ENCODE peak calls at places on chromosomes 16 and 17, in eight cellular contexts. Q is sigmoid colon, L is A549, G is ovary, O is transverse colon, X is heart left ventricle, F is uterus, H is prostate gland. S is an unnamed sample.
A peak's percentile ranks its signal among the peaks of the same experiment; 100 is the strongest.

GRCh38 chr16:11310997-11311561 is 29.9 kb upstream of the PRM1 start:
- DNase-seq in Q (no peak), L (no peak), G (no peak), O (no peak), X (no peak), F (no peak), H (no peak), S (no peak)

GRCh38 chr16:53561101-53561888 is 58.3 kb upstream of the AKTIP start:
- DNase-seq in Q (no peak), L (no peak), G (no peak), O (no peak), X (no peak), F (no peak), H (no peak), S (no peak)

GRCh38 chr16:66335704-66336329 is 30.7 kb upstream of the CDH5 start:
- DNase-seq in Q (no peak), L (no peak), G (peak; percentile 60), O (peak; percentile 18), X (peak; percentile 63), F (no peak), H (no peak), S (no peak)

GRCh38 chr16:46833465-46833810 is 2.5 kb upstream of the C16orf87 start:
- DNase-seq in Q (no peak), L (no peak), G (no peak), O (no peak), X (no peak), F (no peak), H (no peak), S (no peak)

GRCh38 chr17:17837966-17838962 is 1.5 kb upstream of the SREBF1 start:
- DNase-seq in Q (no peak), L (peak; percentile 85), G (peak; percentile 55), O (peak; percentile 64), X (peak; percentile 78), F (peak; percentile 63), H (peak; percentile 72), S (no peak)

GRCh38 chr16:87123356-87124001 is 193.7 kb downstream of the C16orf95 start:
- DNase-seq in Q (peak; percentile 24), L (no peak), G (no peak), O (no peak), X (no peak), F (no peak), H (no peak), S (no peak)

GRCh38 chr16:65704866-65705265 is 583.0 kb upstream of the CDH11 start:
- DNase-seq in Q (no peak), L (no peak), G (no peak), O (no peak), X (no peak), F (no peak), H (no peak), S (no peak)

GRCh38 chr16:21185659-21186325 is 25.6 kb downstream of the ZP2 start:
- DNase-seq in Q (no peak), L (no peak), G (no peak), O (peak; percentile 21), X (no peak), F (no peak), H (no peak), S (no peak)

GRCh38 chr17:13544292-13544691 is 57.4 kb downstream of the HS3ST3A1 start:
- DNase-seq in Q (peak; percentile 89), L (peak; percentile 20), G (peak; percentile 74), O (peak; percentile 13), X (peak; percentile 45), F (peak; percentile 62), H (peak; percentile 25), S (peak; percentile 38)

GRCh38 chr16:80573700-80574120 is 32.9 kb downstream of the DYNLRB2 start:
- DNase-seq in Q (no peak), L (no peak), G (no peak), O (no peak), X (no peak), F (no peak), H (no peak), S (no peak)

GRCh38 chr16:80564394-80564793 is 23.6 kb downstream of the DYNLRB2 start:
- DNase-seq in Q (no peak), L (no peak), G (no peak), O (no peak), X (no peak), F (no peak), H (no peak), S (no peak)

GRCh38 chr16:80569440-80570105 is 28.8 kb downstream of the DYNLRB2 start:
- DNase-seq in Q (no peak), L (peak; percentile 8), G (no peak), O (no peak), X (no peak), F (no peak), H (no peak), S (no peak)

DNA sequence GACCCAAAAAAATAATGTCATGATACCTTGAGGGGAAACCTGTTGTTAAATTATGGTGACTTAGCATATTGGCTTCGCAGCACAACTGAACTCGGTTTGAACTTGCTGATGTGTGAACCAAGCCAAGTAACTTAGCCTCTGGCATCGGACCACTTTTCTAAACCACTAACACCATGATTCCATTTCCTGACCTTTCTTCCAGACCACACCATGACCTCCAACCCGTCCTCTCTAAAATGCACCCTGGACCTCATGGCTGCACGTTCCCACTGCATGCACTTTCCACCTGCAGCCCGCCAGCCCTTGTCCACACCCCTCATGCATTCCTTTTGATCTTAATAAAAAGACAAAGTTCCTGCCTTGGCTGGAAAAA is 29.3 kb downstream of the DYNLRB2 start:
- DNase-seq in Q (no peak), L (peak; percentile 4), G (no peak), O (no peak), X (no peak), F (no peak), H (no peak), S (no peak)
- H3K4me3 ChIP-seq in Q (no peak overlapping the region), L (no peak overlapping the region), G (no peak overlapping the region), O (no peak overlapping the region), X (no peak overlapping the region), F (no peak overlapping the region), H (no peak overlapping the region), S (no peak overlapping the region)

GRCh38 chr17:59155439-59156177 is at the start of gene PRR11:
- DNase-seq in Q (peak; percentile 98), L (no peak), G (peak; percentile 89), O (peak; percentile 95), X (peak; percentile 96), F (no peak), H (peak; percentile 99), S (peak; percentile 98)
- TF ChIP-seq POLR2A in Q (no peak), L (no peak), G (no peak), O (no peak), X (peak; percentile 7), F (no peak), H (no peak), S (no peak)

GRCh38 chr16:28537076-28537475 is 1.7 kb downstream of the NUPR1 start:
- DNase-seq in Q (no peak), L (no peak), G (no peak), O (no peak), X (no peak), F (no peak), H (peak; percentile 76), S (no peak)
- H3K27ac ChIP-seq in Q (peak overlapping the region; percentile 97), L (no peak overlapping the region), G (no peak overlapping the region), O (peak overlapping the region; percentile 91), X (no peak overlapping the region), F (peak overlapping the region; percentile 98), H (peak overlapping the region; percentile 94), S (peak overlapping the region; percentile 99)

DNA sequence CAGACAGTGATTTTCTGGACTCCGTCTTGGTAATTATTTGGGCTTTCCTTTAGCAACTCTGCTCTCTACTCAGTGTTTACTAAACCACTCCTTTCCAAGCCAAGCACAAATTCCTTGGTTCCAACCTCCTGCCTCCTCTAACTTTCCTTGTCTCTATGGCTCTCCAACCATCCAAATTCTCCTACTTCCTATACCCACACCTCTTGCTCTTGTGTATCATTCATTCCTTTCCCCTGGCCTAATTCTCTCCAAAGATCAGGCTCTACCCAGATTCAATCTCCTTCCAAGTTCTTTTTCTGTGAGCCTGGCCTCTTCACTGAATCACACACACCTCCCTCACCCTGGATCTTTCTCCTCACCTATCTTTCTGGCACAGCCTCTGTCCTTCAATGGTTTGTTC is 1.1 kb downstream of the NEURL4 start:
- DNase-seq in Q (no peak), L (no peak), G (no peak), O (no peak), X (no peak), F (no peak), H (no peak), S (no peak)
- H3K4me3 ChIP-seq in Q (no peak overlapping the region), L (peak overlapping the region; percentile 81), G (no peak overlapping the region), O (no peak overlapping the region), X (peak overlapping the region; percentile 92), F (no peak overlapping the region), H (peak overlapping the region; percentile 87), S (peak overlapping the region; percentile 86)

GRCh38 chr17:78127240-78127887 is 1.2 kb downstream of the TMC6 start:
- DNase-seq in Q (peak; percentile 88), L (no peak), G (no peak), O (peak; percentile 75), X (peak; percentile 85), F (no peak), H (no peak), S (peak; percentile 68)
- TF ChIP-seq POLR2A in Q (peak; percentile 26), L (no peak), G (no peak), O (peak; percentile 47), X (no peak), F (no peak), H (no peak), S (no peak)

DNA sequence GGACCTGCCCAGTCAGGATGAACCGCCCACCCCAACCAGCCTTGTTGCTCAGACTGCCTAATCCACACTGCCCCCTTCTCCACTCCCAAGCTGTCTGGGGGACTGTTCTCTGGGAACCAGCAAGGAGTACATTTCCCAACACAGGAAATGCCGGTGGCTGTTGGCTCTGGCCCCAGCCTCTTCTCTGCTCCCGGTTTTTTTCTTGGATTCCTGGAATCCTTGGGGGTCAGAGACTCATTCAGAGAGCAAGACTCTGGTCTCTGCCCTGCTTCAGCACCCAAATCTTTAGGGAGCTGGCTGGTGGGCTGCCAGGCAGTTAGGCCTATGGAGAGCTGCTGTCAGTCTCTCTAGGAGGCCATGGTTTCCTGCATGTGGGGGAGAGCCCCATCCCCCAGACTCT is 10.8 kb upstream of the MTMR4 start:
- DNase-seq in Q (peak; percentile 76), L (no peak), G (no peak), O (peak; percentile 33), X (peak; percentile 72), F (peak; percentile 68), H (no peak), S (peak; percentile 78)
- H3K27ac ChIP-seq in Q (peak overlapping the region; percentile 45), L (peak overlapping the region; percentile 19), G (no peak overlapping the region), O (peak overlapping the region; percentile 62), X (peak overlapping the region; percentile 35), F (peak overlapping the region; percentile 65), H (no peak overlapping the region), S (peak overlapping the region; percentile 93)

DNA sequence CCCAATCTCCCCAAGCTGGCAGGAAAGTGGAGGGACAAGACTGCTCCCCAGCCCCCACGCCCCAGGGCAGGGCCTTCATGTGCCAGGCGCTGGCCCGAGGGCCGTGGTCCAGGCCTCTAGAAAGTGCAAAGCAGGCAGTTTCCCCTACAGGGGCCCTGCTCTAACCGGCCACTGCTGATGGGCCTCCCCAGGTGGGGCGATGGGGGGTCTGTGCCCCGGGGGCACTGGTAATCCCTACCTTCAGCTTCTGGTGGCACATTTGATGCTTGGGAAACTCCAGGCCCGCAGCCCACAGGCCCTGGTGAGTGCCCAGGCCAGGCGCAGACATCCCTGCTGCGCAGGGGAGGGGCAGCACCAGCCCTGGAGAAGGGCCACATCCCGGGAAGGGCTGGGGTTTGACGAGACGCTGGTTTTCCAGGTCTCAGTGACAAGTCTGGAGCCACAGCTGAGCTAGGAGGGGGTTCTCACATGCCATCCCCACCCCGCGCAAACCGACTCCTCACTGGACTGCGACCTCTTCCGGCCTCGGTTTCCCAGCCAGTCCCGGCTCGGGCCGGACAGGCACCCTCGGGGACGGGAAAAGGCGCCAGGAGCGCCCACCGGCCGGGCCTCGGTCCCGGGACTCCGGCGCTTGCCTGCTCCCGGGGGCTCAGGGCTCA is 1.6 kb downstream of the DOC2B start:
- DNase-seq in Q (no peak), L (no peak), G (no peak), O (no peak), X (no peak), F (no peak), H (no peak), S (no peak)
- H3K4me3 ChIP-seq in Q (peak overlapping the region; percentile 45), L (peak overlapping the region; percentile 58), G (no peak overlapping the region), O (no peak overlapping the region), X (peak overlapping the region; percentile 71), F (peak overlapping the region; percentile 18), H (peak overlapping the region; percentile 35), S (peak overlapping the region; percentile 49)

S was measured in breast epithelium.